ENCODE peak calls at places on chromosomes 11 and 22, in six cellular contexts. One of them, this sample, is unnamed.

GRCh38 chr11:2272946-2273280 is 2.5 kb upstream of the ASCL2 start:
- DNase-seq in globus pallidus: no peak
- DNase-seq in iPS DF 19.7: no peak
- DNase-seq in KG1: no peak
- DNase-seq in stimulated activated CD4-positive, alpha-beta T cell treated with anti-CD3 and anti-CD28 coated beads, Interleukin-2, amount 100 ng/mL, for 48 hours: no peak
- DNase-seq in stimulated activated CD8-positive, alpha-beta memory T cell treated with anti-CD3 and anti-CD28 coated beads, Interleukin-4, amount 100 ng/mL, for 48 hours: no peak
- DNase-seq in this sample: no peak

GRCh38 chr22:30167734-30168133 is 78.8 kb downstream of the LIF start:
- DNase-seq in stimulated activated CD4-positive, alpha-beta T cell treated with anti-CD3 and anti-CD28 coated beads, Interleukin-2, amount 100 ng/mL, for 48 hours: no peak
- DNase-seq in stimulated activated CD8-positive, alpha-beta memory T cell treated with anti-CD3 and anti-CD28 coated beads, Interleukin-4, amount 100 ng/mL, for 48 hours: no peak
- DNase-seq in iPS DF 19.7: no peak
- DNase-seq in globus pallidus: no peak
- DNase-seq in KG1: no peak
- DNase-seq in this sample: no peak

GRCh38 chr11:59173080-59173963 is 1.4 kb downstream of the DTX4 start:
- DNase-seq in globus pallidus: no peak
- DNase-seq in stimulated activated CD8-positive, alpha-beta memory T cell treated with anti-CD3 and anti-CD28 coated beads, Interleukin-4, amount 100 ng/mL, for 48 hours: peak; percentile 32
- DNase-seq in stimulated activated CD4-positive, alpha-beta T cell treated with anti-CD3 and anti-CD28 coated beads, Interleukin-2, amount 100 ng/mL, for 48 hours: no peak
- DNase-seq in iPS DF 19.7: no peak
- DNase-seq in KG1: no peak
- DNase-seq in this sample: peak; percentile 32

GRCh38 chr11:18710545-18710944 is 12.0 kb downstream of the TMEM86A start:
- DNase-seq in KG1: no peak
- DNase-seq in stimulated activated CD4-positive, alpha-beta T cell treated with anti-CD3 and anti-CD28 coated beads, Interleukin-2, amount 100 ng/mL, for 48 hours: no peak
- DNase-seq in iPS DF 19.7: no peak
- DNase-seq in globus pallidus: no peak
- DNase-seq in stimulated activated CD8-positive, alpha-beta memory T cell treated with anti-CD3 and anti-CD28 coated beads, Interleukin-4, amount 100 ng/mL, for 48 hours: no peak
- DNase-seq in this sample: no peak

GRCh38 chr22:37337204-37337943 is 55.1 kb downstream of the CYTH4 start:
- DNase-seq in iPS DF 19.7: no peak
- DNase-seq in KG1: no peak
- DNase-seq in globus pallidus: no peak
- DNase-seq in stimulated activated CD8-positive, alpha-beta memory T cell treated with anti-CD3 and anti-CD28 coated beads, Interleukin-4, amount 100 ng/mL, for 48 hours: no peak
- DNase-seq in stimulated activated CD4-positive, alpha-beta T cell treated with anti-CD3 and anti-CD28 coated beads, Interleukin-2, amount 100 ng/mL, for 48 hours: no peak
- DNase-seq in this sample: no peak

GRCh38 chr11:7749456-7749855 is 43.2 kb upstream of the OVCH2 start:
- DNase-seq in iPS DF 19.7: no peak
- DNase-seq in stimulated activated CD8-positive, alpha-beta memory T cell treated with anti-CD3 and anti-CD28 coated beads, Interleukin-4, amount 100 ng/mL, for 48 hours: no peak
- DNase-seq in KG1: no peak
- DNase-seq in stimulated activated CD4-positive, alpha-beta T cell treated with anti-CD3 and anti-CD28 coated beads, Interleukin-2, amount 100 ng/mL, for 48 hours: no peak
- DNase-seq in globus pallidus: no peak
- DNase-seq in this sample: no peak

GRCh38 chr11:2555891-2556290 is 111.1 kb downstream of the KCNQ1 start:
- DNase-seq in iPS DF 19.7: no peak
- DNase-seq in stimulated activated CD8-positive, alpha-beta memory T cell treated with anti-CD3 and anti-CD28 coated beads, Interleukin-4, amount 100 ng/mL, for 48 hours: no peak
- DNase-seq in stimulated activated CD4-positive, alpha-beta T cell treated with anti-CD3 and anti-CD28 coated beads, Interleukin-2, amount 100 ng/mL, for 48 hours: no peak
- DNase-seq in KG1: no peak
- DNase-seq in globus pallidus: no peak
- DNase-seq in this sample: no peak

GRCh38 chr11:65423516-65424199 is 1.1 kb downstream of the NEAT1 start:
- DNase-seq in stimulated activated CD4-positive, alpha-beta T cell treated with anti-CD3 and anti-CD28 coated beads, Interleukin-2, amount 100 ng/mL, for 48 hours: no peak
- DNase-seq in iPS DF 19.7: no peak
- DNase-seq in stimulated activated CD8-positive, alpha-beta memory T cell treated with anti-CD3 and anti-CD28 coated beads, Interleukin-4, amount 100 ng/mL, for 48 hours: peak; percentile 62
- DNase-seq in KG1: no peak
- DNase-seq in globus pallidus: no peak
- DNase-seq in this sample: no peak

GRCh38 chr11:40425168-40425567 is 1034.3 kb downstream of the LRRC4C start:
- DNase-seq in stimulated activated CD4-positive, alpha-beta T cell treated with anti-CD3 and anti-CD28 coated beads, Interleukin-2, amount 100 ng/mL, for 48 hours: no peak
- DNase-seq in stimulated activated CD8-positive, alpha-beta memory T cell treated with anti-CD3 and anti-CD28 coated beads, Interleukin-4, amount 100 ng/mL, for 48 hours: no peak
- DNase-seq in KG1: no peak
- DNase-seq in iPS DF 19.7: no peak
- DNase-seq in globus pallidus: no peak
- DNase-seq in this sample: no peak

GRCh38 chr11:91625495-91625894 is 599.1 kb upstream of the FAT3 start:
- DNase-seq in globus pallidus: no peak
- DNase-seq in stimulated activated CD8-positive, alpha-beta memory T cell treated with anti-CD3 and anti-CD28 coated beads, Interleukin-4, amount 100 ng/mL, for 48 hours: no peak
- DNase-seq in iPS DF 19.7: no peak
- DNase-seq in KG1: no peak
- DNase-seq in stimulated activated CD4-positive, alpha-beta T cell treated with anti-CD3 and anti-CD28 coated beads, Interleukin-2, amount 100 ng/mL, for 48 hours: no peak
- DNase-seq in this sample: no peak

GRCh38 chr11:66326261-66327111 is 9.6 kb upstream of the CD248 start:
- DNase-seq in KG1: no peak
- DNase-seq in stimulated activated CD4-positive, alpha-beta T cell treated with anti-CD3 and anti-CD28 coated beads, Interleukin-2, amount 100 ng/mL, for 48 hours: no peak
- DNase-seq in stimulated activated CD8-positive, alpha-beta memory T cell treated with anti-CD3 and anti-CD28 coated beads, Interleukin-4, amount 100 ng/mL, for 48 hours: no peak
- DNase-seq in iPS DF 19.7: no peak
- DNase-seq in globus pallidus: no peak
- DNase-seq in this sample: no peak

GRCh38 chr22:29385748-29386147 is 2.6 kb downstream of the AP1B1 start:
- DNase-seq in KG1: no peak
- DNase-seq in globus pallidus: peak; percentile 69
- DNase-seq in stimulated activated CD8-positive, alpha-beta memory T cell treated with anti-CD3 and anti-CD28 coated beads, Interleukin-4, amount 100 ng/mL, for 48 hours: no peak
- DNase-seq in stimulated activated CD4-positive, alpha-beta T cell treated with anti-CD3 and anti-CD28 coated beads, Interleukin-2, amount 100 ng/mL, for 48 hours: no peak
- DNase-seq in iPS DF 19.7: no peak
- DNase-seq in this sample: peak; percentile 45

GRCh38 chr11:31826530-31827438 is 15.7 kb upstream of the PAX6 start:
- DNase-seq in stimulated activated CD4-positive, alpha-beta T cell treated with anti-CD3 and anti-CD28 coated beads, Interleukin-2, amount 100 ng/mL, for 48 hours: no peak
- DNase-seq in stimulated activated CD8-positive, alpha-beta memory T cell treated with anti-CD3 and anti-CD28 coated beads, Interleukin-4, amount 100 ng/mL, for 48 hours: no peak
- DNase-seq in globus pallidus: no peak
- DNase-seq in iPS DF 19.7: no peak
- DNase-seq in KG1: no peak
- DNase-seq in this sample: no peak

GRCh38 chr22:19450363-19451175 is 3.1 kb upstream of the C22orf39 start:
- DNase-seq in stimulated activated CD8-positive, alpha-beta memory T cell treated with anti-CD3 and anti-CD28 coated beads, Interleukin-4, amount 100 ng/mL, for 48 hours: no peak
- DNase-seq in KG1: no peak
- DNase-seq in stimulated activated CD4-positive, alpha-beta T cell treated with anti-CD3 and anti-CD28 coated beads, Interleukin-2, amount 100 ng/mL, for 48 hours: no peak
- DNase-seq in globus pallidus: no peak
- DNase-seq in iPS DF 19.7: no peak
- DNase-seq in this sample: no peak

GRCh38 chr11:122007611-122008071 is 108.4 kb downstream of the BLID start:
- DNase-seq in iPS DF 19.7: no peak
- DNase-seq in stimulated activated CD4-positive, alpha-beta T cell treated with anti-CD3 and anti-CD28 coated beads, Interleukin-2, amount 100 ng/mL, for 48 hours: no peak
- DNase-seq in stimulated activated CD8-positive, alpha-beta memory T cell treated with anti-CD3 and anti-CD28 coated beads, Interleukin-4, amount 100 ng/mL, for 48 hours: no peak
- DNase-seq in globus pallidus: no peak
- DNase-seq in KG1: no peak
- DNase-seq in this sample: peak; percentile 33